ENCODE peak calls at places on chromosomes 7 and 10, in eight cellular contexts. I is H9; E is NCI-H2107; Y is HCEC 1CT; K is CD14-positive monocyte; C is stimulated activated CD8-positive, alpha-beta memory T cell treated with anti-CD3 and anti-CD28 coated beads, Interleukin-2, amount 100 ng/mL, for 1 hour; M is stimulated activated CD4-positive, alpha-beta T cell treated with anti-CD3 and anti-CD28 coated beads, Interleukin-1b, Interleukin-23, amount 100 ng/mL, for 1 hour; H is sciatic nerve. G is an unnamed sample.

GRCh38 chr10:129769381-129770116 is 194.5 kb downstream of the EBF3 start:
- DNase-seq in E (no peak), I (peak; percentile 14), Y (no peak), M (no peak), H (no peak), C (no peak), K (no peak), G (no peak)

GRCh38 chr10:106863549-106863948 is 301.0 kb downstream of the SORCS1 start:
- DNase-seq in C (no peak), I (no peak), H (no peak), M (no peak), K (no peak), E (no peak), Y (no peak), G (no peak)

GRCh38 chr7:36600869-36601530 is 123.3 kb downstream of the AOAH start:
- DNase-seq in H (no peak), C (no peak), K (no peak), I (no peak), E (no peak), M (no peak), Y (peak; percentile 51), G (peak; percentile 72)

GRCh38 chr7:35894721-35895120 is 93.9 kb downstream of the SEPTIN7 start:
- DNase-seq in Y (no peak), E (no peak), K (no peak), C (no peak), H (no peak), I (no peak), M (no peak), G (no peak)

GRCh38 chr10:46299531-46300366 is 13.0 kb downstream of the ANTXRL start:
- DNase-seq in C (no peak), Y (no peak), I (peak; percentile 41), H (no peak), K (no peak), E (no peak), M (no peak), G (no peak)

GRCh38 chr7:92279429-92280031 is 33.8 kb downstream of the ANKIB1 start:
- DNase-seq in M (no peak), Y (no peak), C (no peak), K (no peak), E (no peak), H (no peak), I (no peak), G (no peak)

GRCh38 chr10:3260066-3260834 is 87.7 kb upstream of the PITRM1 start:
- DNase-seq in I (no peak), C (no peak), E (no peak), M (no peak), Y (no peak), K (no peak), H (no peak), G (no peak)

GRCh38 chr10:129765664-129766550 is 198.2 kb downstream of the EBF3 start:
- DNase-seq in Y (no peak), K (no peak), M (no peak), C (no peak), E (no peak), H (peak; percentile 33), I (peak; percentile 19), G (no peak)

GRCh38 chr7:47622946-47623640 is 41.2 kb upstream of the TNS3 start:
- DNase-seq in I (no peak), M (no peak), Y (peak; percentile 89), K (no peak), C (no peak), E (no peak), H (no peak), G (peak; percentile 91)

GRCh38 chr7:150736864-150737263 is 354 bp upstream of the GIMAP5 start:
- DNase-seq in E (no peak), H (no peak), K (no peak), I (no peak), Y (no peak), M (no peak), C (no peak), G (no peak)

GRCh38 chr7:55158541-55158940 is 139.7 kb downstream of the EGFR start:
- DNase-seq in C (no peak), K (no peak), Y (no peak), I (no peak), M (no peak), H (no peak), E (no peak), G (peak; percentile 67)

GRCh38 chr10:73991846-73992245 is 6.1 kb upstream of the VCL start:
- DNase-seq in I (no peak), C (peak; percentile 68), E (no peak), M (peak; percentile 52), Y (no peak), K (peak; percentile 81), H (no peak), G (no peak)

GRCh38 chr10:31920538-31920937 is 8.1 kb downstream of the ARHGAP12 start:
- DNase-seq in E (no peak), C (no peak), K (no peak), M (no peak), Y (no peak), H (no peak), I (no peak), G (no peak)

GRCh38 chr10:71213127-71213616 is 802 bp downstream of the UNC5B start:
- DNase-seq in I (peak; percentile 65), K (no peak), M (no peak), E (peak; percentile 40), C (no peak), H (peak; percentile 63), Y (peak; percentile 74), G (peak; percentile 91)